ENCODE peak calls at places on chromosomes 5 and 9, in six cellular contexts. B is posterior cingulate gyrus, W is iris pigment epithelial cell, M is substantia nigra, S is GM13976, K is DMS53. Z is an unnamed sample.

GRCh38 chr9:95157491-95158151 is 159.9 kb downstream of the FANCC start:
- DNase-seq in B (no peak), W (peak), M (no peak), S (peak), K (peak), Z (no peak)

GRCh38 chr5:124478139-124478737 is 268.2 kb downstream of the ZNF608 start:
- DNase-seq in W (no peak), M (no peak), K (no peak), B (no peak), S (no peak), Z (no peak)

GRCh38 chr5:168946363-168946762 is 354.6 kb downstream of the SLIT3 start:
- DNase-seq in K (no peak), M (no peak), S (no peak), W (no peak), B (no peak), Z (no peak)

GRCh38 chr5:132866342-132867045 is at the start of the genes GDF9 and UQCRQ:
- DNase-seq in B (peak), K (peak), W (peak), S (peak), M (peak), Z (peak)

GRCh38 chr9:114310471-114311450 is 12.1 kb upstream of the ORM1 start:
- DNase-seq in W (no peak), B (peak), M (no peak), K (no peak), S (no peak), Z (no peak)

GRCh38 chr9:19127881-19128719 is 808 bp upstream of the PLIN2 start:
- DNase-seq in K (peak), S (no peak), W (peak), M (peak), B (no peak), Z (no peak)

GRCh38 chr5:54703091-54703490 is 185.5 kb downstream of the SNX18 start:
- DNase-seq in M (no peak), S (no peak), K (peak), B (no peak), W (peak), Z (no peak)

GRCh38 chr5:146130440-146131045 is 25.2 kb upstream of the PLAC8L1 start:
- DNase-seq in W (peak), K (peak), M (no peak), S (no peak), B (no peak), Z (no peak)

GRCh38 chr5:35634326-35634725 is 16.7 kb downstream of the SPEF2 start:
- DNase-seq in S (no peak), K (no peak), W (no peak), B (no peak), M (no peak), Z (no peak)

GRCh38 chr9:126638571-126639132 is 24.9 kb downstream of the LMX1B start:
- DNase-seq in S (no peak), K (peak), M (no peak), W (no peak), B (no peak), Z (no peak)

GRCh38 chr9:27308691-27309390 is 11.9 kb upstream of the EQTN start:
- DNase-seq in B (no peak), S (no peak), K (no peak), W (no peak), M (no peak), Z (no peak)

GRCh38 chr5:79795764-79796398 is 106.2 kb downstream of the CMYA5 start:
- DNase-seq in W (peak), S (no peak), K (no peak), M (peak), B (no peak), Z (no peak)

GRCh38 chr9:138053321-138053868 is 175.8 kb downstream of the CACNA1B start:
- DNase-seq in S (no peak), M (no peak), W (no peak), K (peak), B (peak), Z (no peak)

GRCh38 chr9:125839322-125839721 is 92.1 kb downstream of the PBX3 start:
- DNase-seq in K (no peak), B (no peak), S (no peak), W (no peak), M (no peak), Z (no peak)

GRCh38 chr5:5141011-5141599 is 975 bp downstream of the ADAMTS16 start:
- DNase-seq in M (no peak), K (no peak), B (no peak), W (no peak), S (peak), Z (no peak)

GRCh38 chr5:102901821-102902448 is 146.8 kb downstream of the PAM start:
- DNase-seq in M (no peak), B (no peak), W (no peak), S (no peak), K (peak), Z (no peak)

GRCh38 chr5:179313849-179314521 is 31.3 kb downstream of the ADAMTS2 start:
- DNase-seq in B (peak), S (no peak), K (no peak), W (peak), M (peak), Z (peak)

GRCh38 chr9:22425551-22425950 is 21.1 kb upstream of the DMRTA1 start:
- DNase-seq in W (peak), K (no peak), B (no peak), M (no peak), S (no peak), Z (no peak)

GRCh38 chr5:127648997-127649550 is at the start of gene CTXN3:
- DNase-seq in W (no peak), M (no peak), B (no peak), S (no peak), K (peak), Z (no peak)

GRCh38 chr9:85064811-85065371 is 395.4 kb downstream of the NTRK2 start:
- DNase-seq in B (no peak), M (no peak), S (no peak), K (no peak), W (no peak), Z (no peak)

GRCh38 chr9:119639287-119639955 is 270.2 kb upstream of the BRINP1 start:
- DNase-seq in M (no peak), W (peak), B (peak), K (peak), S (no peak), Z (no peak)

GRCh38 chr5:179288101-179288808 is 57.0 kb downstream of the ADAMTS2 start:
- DNase-seq in B (peak), K (no peak), S (no peak), M (peak), W (no peak), Z (no peak)

GRCh38 chr5:68798877-68799276 is 294.9 kb upstream of the SLC30A5 start:
- DNase-seq in S (no peak), M (peak), B (peak), K (no peak), W (no peak), Z (no peak)